ENCODE peak calls at places on chromosomes 12 and 14, in four cellular contexts. R is heart left ventricle, P is stomach, X is body of pancreas. F is an unnamed sample. For H3K4me1, the result is how much of the 10 kb centered on the place peaks cover.

GRCh38 chr14:69789118-69789640 is 7.9 kb downstream of the SLC10A1 start:
- DNase-seq in X (no peak), R (no peak), P (no peak), F (no peak)

GRCh38 chr12:104672501-104673265 is 215.9 kb downstream of the CHST11 start:
- DNase-seq in P (no peak), X (no peak), R (peak), F (no peak)

GRCh38 chr12:121580959-121581680 is at the start of gene KDM2B:
- DNase-seq in R (no peak), X (peak), P (peak), F (peak)

GRCh38 chr14:20686386-20687143 is 2.0 kb upstream of the ANG start:
- DNase-seq in R (no peak), X (peak), P (peak), F (no peak)

GRCh38 chr12:122206976-122207375 is 3.5 kb downstream of the B3GNT4 start:
- DNase-seq in P (no peak), R (no peak), X (no peak), F (no peak)

GRCh38 chr12:108845696-108846095 is 11.7 kb downstream of the SSH1 start:
- DNase-seq in P (no peak), X (no peak), R (no peak), F (no peak)

GRCh38 chr12:12439636-12440035 is 82.8 kb downstream of the BORCS5 start:
- DNase-seq in R (no peak), P (no peak), X (no peak), F (no peak)

GRCh38 chr12:100752841-100753240 is 41.7 kb upstream of the ANO4 start:
- DNase-seq in R (no peak), P (no peak), X (no peak), F (no peak)

GRCh38 chr12:111692575-111693210 is 6.8 kb downstream of the ACAD10 start:
- DNase-seq in X (no peak), P (no peak), R (no peak), F (no peak)

GRCh38 chr12:87930652-87931051 is 98.5 kb downstream of the C12orf50 start:
- DNase-seq in X (no peak), R (no peak), P (no peak), F (no peak)

DNA sequence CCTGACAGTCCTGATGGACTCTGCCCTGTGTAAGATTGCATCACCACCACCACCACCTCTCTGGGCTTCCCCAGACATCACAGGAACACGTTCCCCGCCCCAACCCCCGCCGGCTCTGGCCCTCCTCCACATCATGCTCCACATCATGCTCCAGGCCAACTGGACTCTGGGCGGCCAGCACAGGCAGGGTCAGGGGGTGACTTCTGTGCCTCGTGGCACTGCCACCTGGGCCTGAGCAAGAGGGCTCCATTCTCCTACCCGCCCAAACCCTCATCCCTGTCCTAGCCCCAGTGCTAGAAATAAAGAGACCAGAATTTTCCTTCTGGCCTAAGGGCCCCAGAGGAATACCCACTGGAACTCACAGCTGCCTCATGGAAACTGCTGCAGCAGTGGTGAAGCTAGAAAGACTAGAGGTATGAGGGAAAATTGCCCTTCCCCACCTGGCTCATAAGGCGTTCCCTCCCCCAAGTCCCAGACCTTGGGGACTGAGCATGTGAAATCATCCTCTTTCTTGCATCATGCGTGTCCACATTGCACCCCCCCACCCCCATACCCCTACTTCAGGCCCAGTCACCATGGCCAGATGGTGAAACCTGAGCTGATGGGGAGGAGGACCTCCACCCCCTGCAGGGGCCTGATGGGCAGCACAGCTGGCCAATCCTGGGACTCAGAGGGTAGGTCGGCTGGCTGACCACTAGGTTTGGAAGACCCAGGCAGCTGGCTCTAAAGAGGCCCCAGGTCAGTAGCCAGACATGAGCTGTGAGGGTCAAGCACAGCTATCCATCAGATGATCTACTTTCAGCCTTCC is at the start of gene INHBE:
- DNase-seq in P (no peak), X (no peak), R (no peak), F (no peak)
- TF ChIP-seq POLR2A in P (no peak), X (no peak), R (no peak), F (no peak)

GRCh38 chr14:25006961-25007795 is 42.8 kb downstream of the STXBP6 start:
- DNase-seq in P (no peak), R (no peak), X (no peak), F (no peak)

GRCh38 chr14:25010471-25010870 is 39.5 kb downstream of the STXBP6 start:
- DNase-seq in R (no peak), X (no peak), P (no peak), F (no peak)

GRCh38 chr14:25009891-25010290 is 40.1 kb downstream of the STXBP6 start:
- DNase-seq in P (no peak), X (no peak), R (no peak), F (no peak)

GRCh38 chr14:25006031-25006430 is 43.9 kb downstream of the STXBP6 start:
- DNase-seq in X (no peak), P (no peak), R (no peak), F (no peak)

DNA sequence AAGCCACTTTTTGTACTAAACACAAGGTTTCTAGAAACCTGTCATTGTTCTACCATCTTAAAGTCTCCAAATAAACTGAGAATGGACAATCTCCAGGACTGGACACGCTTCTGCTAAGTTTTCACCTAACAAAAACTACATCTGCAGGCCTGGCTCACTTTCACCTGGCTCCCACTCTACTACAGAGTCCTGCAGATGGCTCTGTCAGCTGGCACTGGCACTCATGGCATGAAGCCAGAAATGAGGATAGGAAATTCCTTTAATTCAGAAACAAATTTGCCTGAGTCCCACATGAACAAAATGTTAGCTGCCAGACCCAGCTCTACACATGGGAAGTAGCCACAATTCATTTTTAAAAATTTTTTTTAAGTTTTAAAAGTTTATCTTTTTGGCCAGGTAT is 42.1 kb downstream of the STXBP6 start:
- DNase-seq in P (no peak), R (no peak), X (peak), F (no peak)
- H3K4me1 ChIP-seq in P (under half), R (under half), X (half or more), F (under half)

DNA sequence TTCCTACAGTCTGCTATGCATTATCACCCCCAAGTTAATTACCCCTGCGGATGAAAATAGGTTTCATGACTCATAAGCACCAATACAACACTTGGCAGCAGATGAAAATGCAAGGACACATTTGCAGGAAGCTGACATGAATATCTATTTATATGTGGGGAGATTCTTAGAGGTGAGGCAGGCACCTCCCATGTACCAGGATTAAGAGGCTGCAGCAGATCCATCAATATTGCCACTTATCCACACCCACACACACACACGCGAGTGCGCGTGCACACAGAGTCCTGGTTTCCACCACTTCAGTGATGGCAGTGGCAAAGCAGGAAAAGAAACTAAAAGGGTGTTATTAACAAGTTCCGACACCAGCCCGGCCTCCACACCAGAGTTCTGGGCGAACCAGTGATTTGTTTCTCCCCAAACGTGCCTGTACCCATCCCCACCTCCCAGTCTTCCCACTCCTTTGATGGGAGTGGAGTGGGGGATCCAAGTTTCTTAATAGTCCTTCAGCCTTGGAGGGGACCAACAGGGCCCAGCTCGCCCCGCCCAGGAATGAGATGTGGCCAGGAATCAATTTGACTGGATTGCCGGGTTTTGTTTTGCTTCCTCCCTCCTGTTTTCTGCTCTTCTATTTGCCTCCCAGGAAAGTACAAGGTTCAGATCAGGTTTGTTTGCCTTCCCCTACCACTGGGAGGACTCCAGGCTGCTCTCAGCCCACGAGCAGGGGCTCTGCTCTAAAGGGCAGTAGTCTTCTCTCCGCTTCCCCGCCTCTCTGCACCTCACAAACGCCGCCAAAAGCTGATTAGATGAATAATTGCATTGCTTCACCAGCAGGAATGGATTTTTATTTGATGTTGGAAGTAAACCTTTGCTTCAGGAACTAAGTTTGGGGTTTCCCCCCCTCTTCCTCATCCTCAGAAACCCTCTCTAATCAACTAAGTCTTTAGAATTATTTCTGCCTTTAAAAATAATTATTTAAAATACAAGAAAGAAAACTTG is 5.2 kb downstream of the IRF2BPL start:
- DNase-seq in P (peak), X (peak), R (no peak), F (peak)
- TF ChIP-seq CTCF in P (no peak), X (peak), R (peak), F (no peak)

GRCh38 chr12:52025301-52026172 is 18.8 kb downstream of the TAMALIN start:
- DNase-seq in R (peak), P (peak), X (peak), F (peak)
- TF ChIP-seq POLR2A in R (no peak), P (no peak), X (no peak), F (no peak)

DNA sequence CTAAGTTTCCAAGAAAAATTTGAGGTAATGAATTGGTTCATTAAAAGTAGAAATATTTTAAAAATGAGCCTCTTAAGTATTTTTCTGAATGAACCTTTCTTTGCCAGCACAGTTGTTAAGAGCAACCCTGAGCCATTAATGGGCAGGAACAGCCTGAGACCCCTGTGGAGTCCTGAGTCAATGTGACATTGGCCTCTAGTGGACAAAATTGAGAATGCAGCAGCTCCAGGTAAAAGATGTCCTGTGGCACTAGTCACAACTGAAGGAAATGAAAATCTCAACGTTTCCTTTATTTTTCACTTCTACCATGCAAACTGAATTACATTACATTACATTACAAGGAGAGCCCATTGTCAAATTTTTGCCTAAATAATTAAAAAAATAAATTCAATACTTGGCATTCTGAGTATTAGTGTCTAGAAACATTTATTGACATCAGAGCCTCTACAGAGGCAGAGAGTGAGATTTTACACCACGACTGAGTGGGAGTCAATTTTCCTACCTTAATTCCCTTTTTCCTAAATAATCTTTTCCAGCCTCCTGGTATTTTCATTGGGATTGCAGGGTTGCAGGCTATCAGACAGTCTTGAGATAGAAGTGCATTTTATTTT is 135.7 kb downstream of the PPM1H start:
- DNase-seq in X (peak), P (peak), R (peak), F (peak)
- H3K4me1 ChIP-seq in X (under half), P (under half), R (under half), F (under half)

GRCh38 chr14:61343991-61344405 is 22.6 kb downstream of the PRKCH start:
- DNase-seq in R (no peak), P (no peak), X (no peak), F (no peak)
- TF ChIP-seq CTCF in R (no peak), P (no peak), X (no peak), F (no peak)

GRCh38 chr12:21334771-21335325 is at the start of gene SLCO1A2:
- DNase-seq in P (no peak), X (no peak), R (no peak), F (no peak)

GRCh38 chr12:21336656-21337055 is 1.9 kb upstream of the SLCO1A2 start:
- DNase-seq in P (no peak), R (no peak), X (no peak), F (no peak)

GRCh38 chr12:21340406-21340805 is 5.7 kb upstream of the SLCO1A2 start:
- DNase-seq in X (no peak), P (no peak), R (no peak), F (no peak)

GRCh38 chr12:21337453-21337852 is 2.7 kb upstream of the SLCO1A2 start:
- DNase-seq in X (no peak), P (no peak), R (no peak), F (no peak)

DNA sequence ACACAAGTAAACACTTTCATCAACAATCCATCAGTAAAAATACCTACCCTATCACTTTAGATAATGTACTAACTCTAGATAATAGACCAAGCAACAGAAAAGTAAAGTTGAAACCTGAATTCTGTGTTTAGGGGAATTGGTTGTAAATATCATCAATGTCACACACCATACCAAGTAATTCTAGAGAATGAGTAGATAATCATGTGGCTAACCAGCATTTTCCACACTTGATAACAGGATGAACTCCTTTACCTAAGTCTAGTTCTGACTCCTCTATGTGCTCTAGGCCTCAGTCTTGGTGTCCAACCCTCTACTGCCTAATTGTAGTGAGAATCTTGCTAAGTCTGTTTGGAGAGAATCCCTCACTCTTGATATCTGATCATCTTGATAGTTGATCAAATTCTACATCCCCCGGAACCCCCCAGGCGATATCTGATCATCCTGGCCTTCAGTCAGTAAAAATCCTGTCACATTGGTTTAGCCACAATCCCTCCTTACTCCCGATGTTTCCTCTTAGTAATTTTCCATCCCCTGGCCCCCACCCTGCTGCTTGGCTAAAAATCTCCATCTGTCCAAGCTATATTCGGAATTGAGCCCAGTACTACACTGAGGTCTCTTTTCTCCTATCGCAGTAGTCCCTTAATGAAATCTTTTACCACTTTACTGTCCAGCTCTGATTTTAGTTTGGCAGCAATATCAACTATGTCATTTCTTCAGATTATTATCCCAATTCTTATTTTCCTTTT is 3.4 kb upstream of the SLCO1A2 start:
- DNase-seq in P (no peak), R (no peak), X (no peak), F (no peak)
- TF ChIP-seq POLR2A in P (no peak), R (no peak), X (no peak), F (no peak)

DNA sequence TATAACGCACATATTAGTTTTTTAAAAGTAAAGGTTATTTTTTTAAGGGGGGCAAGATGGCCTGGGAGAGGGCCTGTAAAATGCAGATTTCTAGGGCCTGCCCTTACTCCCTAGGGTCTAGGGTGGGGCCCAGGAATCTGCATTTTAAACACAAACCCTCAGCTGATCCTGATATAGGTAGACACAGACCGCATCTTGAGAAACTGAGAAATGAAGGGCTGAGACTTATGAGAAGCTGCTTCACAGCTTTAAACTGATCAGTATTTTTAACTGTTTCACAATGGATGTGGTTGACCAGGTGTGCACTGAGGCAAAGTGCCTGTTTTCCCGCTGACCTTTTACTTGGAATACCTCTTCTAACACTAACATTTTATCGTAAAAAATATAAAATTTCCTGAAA is 84.0 kb downstream of the CCDC88C start:
- DNase-seq in R (no peak), X (no peak), P (no peak), F (no peak)
- H3K4me1 ChIP-seq in R (under half), X (under half), P (under half), F (under half)